ENCODE peak calls at places on chromosome 16, in ten cellular contexts. M is lung; T is ovary; H is CD4-positive, alpha-beta T cell; G is SK-N-SH; N is thoracic aorta; R is BE2C; I is ascending aorta; C is mucosa of descending colon; W is tibial nerve. P is an unnamed sample. For H3K9me3, the result is how much of the 10 kb centered on the place peaks cover.

GRCh38 chr16:54407596-54407995 is 121.0 kb upstream of the IRX3 start:
- DNase-seq in M (no peak), T (no peak), H (no peak), G (no peak), N (no peak), R (no peak), I (no peak), C (no peak), W (no peak), P (no peak)

GRCh38 chr16:84603115-84603816 is 14.6 kb downstream of the COTL1 start:
- DNase-seq in M (peak), T (peak), H (peak), G (no peak), N (peak), R (peak), I (peak), C (peak), W (peak), P (no peak)

GRCh38 chr16:47574091-47575054 is 113.2 kb downstream of the PHKB start:
- DNase-seq in M (no peak), T (no peak), H (no peak), G (no peak), N (no peak), R (no peak), I (no peak), C (no peak), W (no peak), P (no peak)

GRCh38 chr16:85959686-85960085 is 60.7 kb downstream of the IRF8 start:
- DNase-seq in M (no peak), T (no peak), H (no peak), G (no peak), N (no peak), R (no peak), I (no peak), C (peak), W (no peak), P (no peak)

GRCh38 chr16:25018972-25019617 is 3.9 kb upstream of the ARHGAP17 start:
- DNase-seq in M (no peak), T (no peak), H (no peak), G (no peak), N (no peak), R (no peak), I (no peak), C (no peak), W (no peak), P (no peak)

GRCh38 chr16:12371497-12371896 is 395.0 kb downstream of the SNX29 start:
- DNase-seq in M (no peak), T (no peak), H (no peak), G (no peak), N (no peak), R (no peak), I (no peak), C (no peak), W (no peak), P (no peak)

GRCh38 chr16:86205521-86206245 is 304.6 kb upstream of the FOXF1 start:
- DNase-seq in M (no peak), T (no peak), H (no peak), G (no peak), N (no peak), R (no peak), I (no peak), C (no peak), W (no peak), P (no peak)

GRCh38 chr16:68300736-68301459 is 9.8 kb downstream of the SLC7A6OS start:
- DNase-seq in M (no peak), T (no peak), H (no peak), G (no peak), N (no peak), R (no peak), I (no peak), C (no peak), W (no peak), P (no peak)

GRCh38 chr16:11254913-11255736 is 879 bp downstream of the SOCS1 start:
- DNase-seq in M (no peak), T (peak), H (peak), G (peak), N (no peak), R (peak), I (no peak), C (peak), W (no peak), P (peak)

GRCh38 chr16:81405702-81406113 is 38.9 kb upstream of the CMIP start:
- DNase-seq in M (no peak), T (no peak), H (no peak), G (no peak), N (no peak), R (no peak), I (no peak), C (no peak), W (no peak), P (no peak)

GRCh38 chr16:66746682-66747081 is 4.7 kb downstream of the DYNC1LI2 start:
- DNase-seq in M (no peak), T (no peak), H (no peak), G (no peak), N (no peak), R (no peak), I (no peak), C (no peak), W (no peak), P (no peak)

GRCh38 chr16:84924339-84925091 is 86.8 kb downstream of the ZDHHC7 start:
- DNase-seq in M (no peak), T (peak), H (no peak), G (no peak), N (no peak), R (no peak), I (no peak), C (peak), W (peak), P (no peak)

GRCh38 chr16:51773051-51773450 is 622.0 kb upstream of the SALL1 start:
- DNase-seq in M (no peak), T (no peak), H (no peak), G (no peak), N (no peak), R (no peak), I (no peak), C (no peak), W (no peak), P (no peak)

GRCh38 chr16:89060207-89060794 is 33.4 kb upstream of the ACSF3 start:
- DNase-seq in M (no peak), T (no peak), H (no peak), G (no peak), N (no peak), R (no peak), I (no peak), C (no peak), W (no peak), P (no peak)

GRCh38 chr16:88309905-88310259 is 72.9 kb upstream of the ZNF469 start:
- DNase-seq in M (no peak), T (peak), H (no peak), G (peak), N (no peak), R (no peak), I (no peak), C (no peak), W (no peak), P (no peak)

GRCh38 chr16:31767267-31767666 is 106.3 kb upstream of the ZNF267 start:
- DNase-seq in M (no peak), T (no peak), H (no peak), G (no peak), N (no peak), R (no peak), I (no peak), C (no peak), W (no peak), P (no peak)
- H3K9me3 ChIP-seq in M (under half), T (under half), H (half or more), G (under half), N (half or more), R (under half), I (half or more), C (half or more), W (half or more), P (under half)

GRCh38 chr16:35743101-35743692 is 2283.8 kb downstream of the TP53TG3F start:
- DNase-seq in M (peak), T (no peak), H (no peak), G (no peak), N (no peak), R (no peak), I (no peak), C (no peak), W (no peak), P (no peak)
- H3K9me3 ChIP-seq in M (under half), T (under half), H (half or more), G (under half), N (under half), R (under half), I (under half), C (half or more), W (under half), P (under half)

GRCh38 chr16:35314298-35314697 is 1854.9 kb downstream of the TP53TG3F start:
- DNase-seq in M (no peak), T (no peak), H (no peak), G (no peak), N (no peak), R (no peak), I (no peak), C (no peak), W (no peak), P (no peak)
- H3K9me3 ChIP-seq in M (under half), T (under half), H (under half), G (under half), N (under half), R (under half), I (under half), C (half or more), W (under half), P (under half)

GRCh38 chr16:35664091-35664693 is 2204.8 kb downstream of the TP53TG3F start:
- DNase-seq in M (no peak), T (no peak), H (no peak), G (no peak), N (no peak), R (no peak), I (no peak), C (no peak), W (no peak), P (no peak)
- H3K9me3 ChIP-seq in M (under half), T (under half), H (under half), G (under half), N (under half), R (under half), I (under half), C (half or more), W (under half), P (under half)

GRCh38 chr16:35690413-35690812 is 2231.0 kb downstream of the TP53TG3F start:
- DNase-seq in M (no peak), T (no peak), H (no peak), G (no peak), N (no peak), R (no peak), I (peak), C (no peak), W (no peak), P (no peak)
- H3K9me3 ChIP-seq in M (under half), T (under half), H (half or more), G (under half), N (under half), R (under half), I (under half), C (half or more), W (half or more), P (under half)

DNA sequence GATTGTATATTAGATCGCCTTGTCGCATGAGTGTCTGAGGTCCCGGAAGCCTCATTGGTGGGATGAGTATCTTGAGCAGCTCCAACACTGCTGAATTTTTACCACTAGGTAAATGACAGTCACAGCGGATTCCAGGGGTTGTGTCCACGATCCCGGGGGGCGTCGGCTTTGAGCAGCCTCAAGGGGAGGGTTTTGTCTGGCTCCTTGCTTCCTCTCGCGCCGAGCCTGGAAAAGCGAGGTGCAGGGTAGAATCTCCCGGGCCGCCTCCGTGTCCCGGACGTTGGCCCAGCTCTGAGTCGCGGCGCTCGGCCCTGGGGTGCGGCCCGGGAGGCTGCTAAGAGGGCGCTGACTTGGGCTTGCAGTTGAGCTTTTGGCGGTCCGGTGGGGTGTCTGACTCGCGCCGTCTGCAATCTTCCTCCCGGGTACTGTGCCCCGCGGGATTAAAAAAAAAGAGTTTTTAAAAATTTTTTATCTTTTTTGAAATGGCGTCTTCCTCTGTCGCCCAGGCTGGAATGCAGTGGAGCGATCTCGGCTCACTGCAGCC is 4.5 kb downstream of the OR1F1 start:
- DNase-seq in M (no peak), T (no peak), H (no peak), G (no peak), N (no peak), R (no peak), I (no peak), C (no peak), W (no peak), P (no peak)
- H3K9me3 ChIP-seq in M (under half), T (under half), H (under half), G (under half), N (under half), R (under half), I (under half), C (under half), W (under half), P (under half)